ENCODE peak calls at places on chromosome 19, in ten cellular contexts. Q, X, A, Y, E, F, C, B, M and T are unnamed samples.

GRCh38 chr19:35641515-35642151 is at the start of gene ETV2:
- DNase-seq in Q (no peak), X (no peak), A (no peak), Y (no peak), E (no peak), F (no peak), C (peak), B (no peak), M (peak), T (no peak)

GRCh38 chr19:1254081-1254527 is 5.7 kb downstream of the MIDN start:
- DNase-seq in Q (no peak), X (no peak), A (no peak), Y (no peak), E (no peak), F (no peak), C (no peak), B (no peak), M (no peak), T (peak)

GRCh38 chr19:3123956-3124355 is 11.9 kb upstream of the GNA15 start:
- DNase-seq in Q (no peak), X (no peak), A (no peak), Y (no peak), E (no peak), F (no peak), C (no peak), B (no peak), M (no peak), T (no peak)

GRCh38 chr19:37519890-37520289 is 13.2 kb downstream of the ZNF793 start:
- DNase-seq in Q (no peak), X (peak), A (no peak), Y (no peak), E (no peak), F (no peak), C (no peak), B (no peak), M (no peak), T (no peak)

GRCh38 chr19:38720559-38721236 is 23.6 kb downstream of the CAPN12 start:
- DNase-seq in Q (no peak), X (no peak), A (no peak), Y (no peak), E (no peak), F (no peak), C (no peak), B (no peak), M (no peak), T (no peak)

GRCh38 chr19:35751839-35752745 is 3.7 kb downstream of the LIN37 start:
- DNase-seq in Q (no peak), X (no peak), A (no peak), Y (no peak), E (no peak), F (no peak), C (no peak), B (no peak), M (no peak), T (no peak)

GRCh38 chr19:720691-721160 is 12.0 kb downstream of the PALM start:
- DNase-seq in Q (no peak), X (no peak), A (no peak), Y (no peak), E (no peak), F (no peak), C (no peak), B (no peak), M (no peak), T (peak)

GRCh38 chr19:8423821-8424223 is 10.7 kb downstream of the MARCHF2 start:
- DNase-seq in Q (peak), X (peak), A (peak), Y (no peak), E (peak), F (no peak), C (no peak), B (no peak), M (no peak), T (peak)

GRCh38 chr19:49415102-49415809 is 8.0 kb downstream of the PTH2 start:
- DNase-seq in Q (peak), X (no peak), A (no peak), Y (no peak), E (no peak), F (no peak), C (no peak), B (no peak), M (peak), T (no peak)

GRCh38 chr19:9431475-9431874 is 3.9 kb downstream of the ZNF266 start:
- DNase-seq in Q (no peak), X (no peak), A (no peak), Y (peak), E (no peak), F (peak), C (peak), B (no peak), M (peak), T (peak)

GRCh38 chr19:17496337-17496997 is 15.0 kb upstream of the PGLS start:
- DNase-seq in Q (peak), X (peak), A (no peak), Y (peak), E (no peak), F (peak), C (peak), B (peak), M (peak), T (no peak)

GRCh38 chr19:19337120-19337519 is 16.5 kb downstream of the MAU2 start:
- DNase-seq in Q (no peak), X (no peak), A (no peak), Y (no peak), E (no peak), F (no peak), C (no peak), B (no peak), M (no peak), T (no peak)

GRCh38 chr19:33175886-33176669 is 18.1 kb upstream of the LRP3 start:
- DNase-seq in Q (peak), X (no peak), A (no peak), Y (peak), E (peak), F (no peak), C (peak), B (no peak), M (peak), T (no peak)

GRCh38 chr19:43765109-43765876 is 10.5 kb upstream of the SMG9 start:
- DNase-seq in Q (peak), X (peak), A (peak), Y (peak), E (peak), F (no peak), C (no peak), B (no peak), M (no peak), T (no peak)

GRCh38 chr19:58001895-58002369 is 688 bp downstream of the ZNF606 start:
- DNase-seq in Q (no peak), X (no peak), A (no peak), Y (no peak), E (no peak), F (no peak), C (no peak), B (no peak), M (peak), T (no peak)

GRCh38 chr19:16088985-16089846 is 12.9 kb downstream of the TPM4 start:
- DNase-seq in Q (no peak), X (no peak), A (no peak), Y (no peak), E (no peak), F (no peak), C (no peak), B (no peak), M (no peak), T (no peak)

GRCh38 chr19:45885556-45886426 is at the start of gene IRF2BP1:
- DNase-seq in Q (peak), X (peak), A (peak), Y (peak), E (peak), F (peak), C (peak), B (peak), M (peak), T (peak)

GRCh38 chr19:8204961-8205360 is 4.2 kb upstream of the CERS4 start:
- DNase-seq in Q (no peak), X (no peak), A (no peak), Y (no peak), E (no peak), F (no peak), C (no peak), B (peak), M (no peak), T (no peak)

GRCh38 chr19:48806518-48806817 is 4.4 kb downstream of the BCAT2 start:
- DNase-seq in Q (peak), X (no peak), A (no peak), Y (no peak), E (no peak), F (no peak), C (peak), B (no peak), M (peak), T (no peak)

GRCh38 chr19:19566306-19566705 is 28.2 kb downstream of the CILP2 start:
- DNase-seq in Q (no peak), X (no peak), A (no peak), Y (no peak), E (no peak), F (no peak), C (no peak), B (no peak), M (no peak), T (no peak)

GRCh38 chr19:55209430-55210119 is at the start of gene PTPRH:
- DNase-seq in Q (peak), X (no peak), A (no peak), Y (no peak), E (no peak), F (no peak), C (no peak), B (no peak), M (no peak), T (no peak)

GRCh38 chr19:4557971-4558941 is 1.2 kb downstream of the SEMA6B start:
- DNase-seq in Q (no peak), X (no peak), A (no peak), Y (peak), E (no peak), F (no peak), C (peak), B (no peak), M (peak), T (no peak)

GRCh38 chr19:13172335-13173128 is 22.3 kb downstream of the IER2 start:
- DNase-seq in Q (peak), X (peak), A (peak), Y (peak), E (no peak), F (peak), C (no peak), B (no peak), M (peak), T (no peak)

GRCh38 chr19:16445238-16446107 is 26.3 kb downstream of the EPS15L1 start:
- DNase-seq in Q (peak), X (no peak), A (peak), Y (no peak), E (no peak), F (no peak), C (no peak), B (no peak), M (peak), T (no peak)

GRCh38 chr19:35262101-35262761 is 6.5 kb upstream of the USF2 start:
- DNase-seq in Q (no peak), X (no peak), A (no peak), Y (no peak), E (no peak), F (peak), C (no peak), B (no peak), M (peak), T (no peak)

GRCh38 chr19:1000591-1001537 is 645 bp downstream of the GRIN3B start:
- DNase-seq in Q (no peak), X (no peak), A (no peak), Y (no peak), E (no peak), F (no peak), C (peak), B (no peak), M (no peak), T (no peak)